ENCODE peak calls at places on chromosomes 5 and 9, in ten cellular contexts. C, H, F, N, Z, I, A, Q, V and W are unnamed samples.

GRCh38 chr5:9034671-9035070 is 511.2 kb downstream of the SEMA5A start:
- DNase-seq in I (no peak), N (peak), A (no peak), Q (no peak), V (no peak), C (no peak), Z (no peak), H (peak), F (no peak), W (no peak)

GRCh38 chr9:93266521-93267001 is 82.6 kb downstream of the WNK2 start:
- DNase-seq in N (no peak), I (no peak), F (no peak), C (no peak), Z (no peak), H (no peak), V (no peak), A (no peak), Q (no peak), W (no peak)

GRCh38 chr9:136386018-136386417 is 12.5 kb upstream of the CARD9 start:
- DNase-seq in H (no peak), V (no peak), C (no peak), I (no peak), N (no peak), F (no peak), A (no peak), Z (no peak), Q (no peak), W (no peak)

GRCh38 chr9:37466037-37466709 is 923 bp upstream of the ZBTB5 start:
- DNase-seq in C (peak), A (peak), V (peak), H (no peak), N (peak), Z (peak), I (peak), Q (peak), F (peak), W (peak)

GRCh38 chr9:125591888-125592287 is 115.1 kb downstream of the MAPKAP1 start:
- DNase-seq in C (no peak), Q (no peak), V (no peak), F (no peak), Z (no peak), I (no peak), N (no peak), H (no peak), A (no peak), W (no peak)

GRCh38 chr5:29963956-29964355 is 1229.5 kb upstream of the CDH6 start:
- DNase-seq in I (no peak), C (no peak), H (peak), N (no peak), A (no peak), F (no peak), Q (no peak), Z (no peak), V (no peak), W (no peak)

GRCh38 chr5:11851965-11852745 is 52.1 kb downstream of the CTNND2 start:
- DNase-seq in N (no peak), Q (no peak), Z (no peak), I (no peak), C (no peak), F (no peak), H (no peak), A (no peak), V (no peak), W (no peak)

GRCh38 chr5:141223112-141223783 is at the start of gene PCDHB14:
- DNase-seq in I (peak), Q (no peak), H (peak), V (peak), Z (peak), A (no peak), F (no peak), C (no peak), N (peak), W (no peak)

GRCh38 chr5:54719384-54720306 is 202.1 kb downstream of the SNX18 start:
- DNase-seq in V (no peak), C (no peak), A (no peak), H (peak), I (peak), F (no peak), Z (peak), N (peak), Q (no peak), W (no peak)

GRCh38 chr5:169029661-169030274 is 271.2 kb downstream of the SLIT3 start:
- DNase-seq in V (peak), A (no peak), I (no peak), Q (no peak), N (peak), Z (no peak), C (no peak), F (no peak), H (no peak), W (peak)

GRCh38 chr5:132003170-132003744 is 8.2 kb downstream of the ACSL6 start:
- DNase-seq in A (peak), V (no peak), Z (peak), N (no peak), Q (no peak), H (no peak), F (no peak), C (no peak), I (no peak), W (peak)

GRCh38 chr9:98429613-98430012 is 174.2 kb upstream of the TBC1D2 start:
- DNase-seq in Z (no peak), C (no peak), I (peak), V (no peak), F (no peak), A (no peak), Q (no peak), N (peak), H (peak), W (no peak)

GRCh38 chr9:103139891-103140290 is 144.8 kb downstream of the CYLC2 start:
- DNase-seq in H (no peak), C (no peak), Q (no peak), A (no peak), I (no peak), V (no peak), N (no peak), F (no peak), Z (no peak), W (no peak)

GRCh38 chr5:157469073-157469472 is 9.1 kb downstream of the NIPAL4 start:
- DNase-seq in F (no peak), Z (no peak), I (no peak), H (no peak), N (no peak), Q (no peak), V (no peak), A (no peak), C (no peak), W (no peak)

GRCh38 chr5:179478624-179479023 is 71.7 kb upstream of the RUFY1 start:
- DNase-seq in Q (no peak), C (no peak), Z (no peak), H (no peak), V (no peak), I (no peak), A (no peak), N (no peak), F (no peak), W (no peak)

GRCh38 chr5:53260446-53260845 is 150.9 kb upstream of the MOCS2 start:
- DNase-seq in C (no peak), Z (no peak), F (no peak), A (no peak), I (no peak), V (no peak), N (no peak), Q (no peak), H (no peak), W (no peak)

GRCh38 chr5:150640311-150641005 is at the start of gene SYNPO:
- DNase-seq in Q (no peak), I (peak), N (peak), C (peak), A (peak), Z (no peak), H (peak), V (no peak), F (no peak), W (peak)

GRCh38 chr5:172497591-172498255 is 43.4 kb upstream of the SH3PXD2B start:
- DNase-seq in C (peak), V (no peak), A (peak), I (no peak), N (no peak), H (no peak), Q (no peak), F (no peak), Z (no peak), W (no peak)

GRCh38 chr5:169146158-169146557 is 154.8 kb downstream of the SLIT3 start:
- DNase-seq in Z (no peak), C (no peak), I (no peak), H (peak), V (no peak), N (no peak), Q (no peak), A (no peak), F (no peak), W (no peak)

GRCh38 chr5:142754031-142754430 is 16.1 kb upstream of the ARHGAP26 start:
- DNase-seq in N (no peak), Q (no peak), Z (no peak), F (no peak), A (no peak), V (no peak), H (no peak), I (no peak), C (no peak), W (no peak)

GRCh38 chr5:89662499-89662898 is 747.1 kb downstream of the CETN3 start:
- DNase-seq in F (no peak), A (no peak), N (no peak), Q (no peak), V (no peak), H (no peak), Z (no peak), I (no peak), C (no peak), W (no peak)

GRCh38 chr9:23551929-23552707 is 273.9 kb downstream of the ELAVL2 start:
- DNase-seq in N (no peak), I (no peak), F (no peak), H (no peak), Z (no peak), A (no peak), Q (no peak), C (no peak), V (no peak), W (no peak)

GRCh38 chr5:159121061-159121460 is 21.3 kb upstream of the EBF1 start:
- DNase-seq in Q (no peak), C (no peak), Z (no peak), N (no peak), A (no peak), V (no peak), I (no peak), H (no peak), F (no peak), W (no peak)

GRCh38 chr9:114798793-114799427 is 6.9 kb downstream of the TNFSF15 start:
- DNase-seq in H (peak), N (no peak), Z (no peak), V (peak), Q (no peak), F (no peak), C (no peak), I (no peak), A (no peak), W (no peak)

GRCh38 chr9:1875921-1876448 is 139.2 kb upstream of the SMARCA2 start:
- DNase-seq in I (no peak), C (no peak), Z (no peak), Q (peak), V (no peak), N (no peak), A (no peak), F (no peak), H (no peak), W (no peak)

GRCh38 chr5:146474040-146474439 is 26.9 kb downstream of the TCERG1 start:
- DNase-seq in N (no peak), C (no peak), Z (no peak), H (no peak), I (no peak), F (no peak), V (no peak), Q (no peak), A (no peak), W (no peak)

GRCh38 chr5:127892467-127893207 is 189.4 kb downstream of the CCDC192 start:
- DNase-seq in F (no peak), Z (no peak), Q (no peak), H (peak), I (no peak), V (peak), C (no peak), N (no peak), A (no peak), W (no peak)

GRCh38 chr9:130918102-130918869 is 20.8 kb downstream of the FIBCD1 start:
- DNase-seq in A (no peak), I (no peak), Q (no peak), V (no peak), C (no peak), Z (no peak), N (no peak), F (no peak), H (no peak), W (no peak)

GRCh38 chr5:111595425-111595824 is 83.1 kb upstream of the STARD4 start:
- DNase-seq in F (no peak), Q (no peak), V (no peak), A (no peak), Z (no peak), N (no peak), C (no peak), H (no peak), I (no peak), W (no peak)

GRCh38 chr5:80128129-80128528 is 93.0 kb downstream of the THBS4 start:
- DNase-seq in H (no peak), F (no peak), I (peak), A (no peak), V (peak), Z (no peak), C (no peak), N (no peak), Q (no peak), W (no peak)

GRCh38 chr5:178118345-178118744 is 5.0 kb downstream of the N4BP3 start:
- DNase-seq in C (no peak), Z (no peak), I (no peak), V (no peak), F (no peak), H (no peak), N (no peak), Q (no peak), A (peak), W (no peak)

GRCh38 chr9:133359420-133360175 is 3.2 kb downstream of the SURF2 start:
- DNase-seq in A (no peak), V (peak), N (no peak), F (peak), H (no peak), Q (no peak), C (no peak), I (no peak), Z (no peak), W (no peak)

GRCh38 chr9:36450110-36450732 is 50.2 kb upstream of the RNF38 start:
- DNase-seq in I (peak), H (peak), V (peak), N (peak), C (no peak), Z (no peak), Q (no peak), A (peak), F (no peak), W (peak)

GRCh38 chr9:33623658-33624586 is 99.9 kb downstream of the ANKRD18B start:
- DNase-seq in N (peak), C (no peak), I (peak), V (peak), A (no peak), H (peak), Z (peak), F (peak), Q (peak), W (peak)

GRCh38 chr5:132425009-132425937 is 55.8 kb downstream of the SLC22A5 start:
- DNase-seq in A (no peak), F (peak), I (peak), V (no peak), C (no peak), Q (peak), N (peak), H (peak), Z (no peak), W (no peak)